ENCODE peak calls at places on chromosomes 11 and 22, in nine cellular contexts. One of them, this sample, is unnamed.
A peak's percentile ranks its signal among the peaks of the same experiment; 100 is the strongest.

GRCh38 chr22:27213291-27213690 is 555.9 kb downstream of the MIAT start:
- DNase-seq in stimulated activated CD4-positive, alpha-beta T cell treated with anti-CD3 and anti-CD28 coated beads, Interleukin-1b, Interleukin-23, amount 100 ng/mL, for 48 hours: no peak
- DNase-seq in PC-3: no peak
- DNase-seq in cardiac fibroblast: no peak
- DNase-seq in C1 segment of cervical spinal cord: no peak
- DNase-seq in DMS53: no peak
- DNase-seq in M059J: peak; percentile 77
- DNase-seq in ovary: no peak
- DNase-seq in LHCN-M2: no peak
- DNase-seq in this sample: peak; percentile 33

GRCh38 chr11:33930317-33931021 is 38.6 kb upstream of the LMO2 start:
- DNase-seq in stimulated activated CD4-positive, alpha-beta T cell treated with anti-CD3 and anti-CD28 coated beads, Interleukin-1b, Interleukin-23, amount 100 ng/mL, for 48 hours: no peak
- DNase-seq in PC-3: no peak
- DNase-seq in cardiac fibroblast: peak; percentile 87
- DNase-seq in C1 segment of cervical spinal cord: no peak
- DNase-seq in DMS53: no peak
- DNase-seq in M059J: peak; percentile 20
- DNase-seq in ovary: no peak
- DNase-seq in LHCN-M2: no peak
- DNase-seq in this sample: no peak

GRCh38 chr22:21698430-21699329 is 32.9 kb downstream of the PPIL2 start:
- DNase-seq in stimulated activated CD4-positive, alpha-beta T cell treated with anti-CD3 and anti-CD28 coated beads, Interleukin-1b, Interleukin-23, amount 100 ng/mL, for 48 hours: no peak
- DNase-seq in PC-3: no peak
- DNase-seq in cardiac fibroblast: peak; percentile 40
- DNase-seq in C1 segment of cervical spinal cord: no peak
- DNase-seq in DMS53: no peak
- DNase-seq in M059J: peak; percentile 3
- DNase-seq in ovary: no peak
- DNase-seq in LHCN-M2: no peak
- DNase-seq in this sample: no peak

GRCh38 chr11:29119691-29120328 is 897.0 kb downstream of the KCNA4 start:
- DNase-seq in stimulated activated CD4-positive, alpha-beta T cell treated with anti-CD3 and anti-CD28 coated beads, Interleukin-1b, Interleukin-23, amount 100 ng/mL, for 48 hours: no peak
- DNase-seq in PC-3: peak; percentile 63
- DNase-seq in cardiac fibroblast: peak; percentile 73
- DNase-seq in C1 segment of cervical spinal cord: no peak
- DNase-seq in DMS53: peak; percentile 60
- DNase-seq in M059J: peak; percentile 97
- DNase-seq in ovary: no peak
- DNase-seq in LHCN-M2: peak; percentile 92
- DNase-seq in this sample: no peak

GRCh38 chr11:69718147-69718546 is 14.3 kb upstream of the FGF19 start:
- DNase-seq in stimulated activated CD4-positive, alpha-beta T cell treated with anti-CD3 and anti-CD28 coated beads, Interleukin-1b, Interleukin-23, amount 100 ng/mL, for 48 hours: peak; percentile 16
- DNase-seq in PC-3: peak; percentile 77
- DNase-seq in cardiac fibroblast: peak; percentile 20
- DNase-seq in C1 segment of cervical spinal cord: no peak
- DNase-seq in DMS53: peak; percentile 43
- DNase-seq in M059J: no peak
- DNase-seq in ovary: no peak
- DNase-seq in LHCN-M2: peak; percentile 10
- DNase-seq in this sample: peak; percentile 86

GRCh38 chr22:44809456-44809855 is 57.1 kb downstream of the ARHGAP8 start:
- DNase-seq in stimulated activated CD4-positive, alpha-beta T cell treated with anti-CD3 and anti-CD28 coated beads, Interleukin-1b, Interleukin-23, amount 100 ng/mL, for 48 hours: no peak
- DNase-seq in PC-3: no peak
- DNase-seq in cardiac fibroblast: no peak
- DNase-seq in C1 segment of cervical spinal cord: no peak
- DNase-seq in DMS53: no peak
- DNase-seq in M059J: no peak
- DNase-seq in ovary: no peak
- DNase-seq in LHCN-M2: no peak
- DNase-seq in this sample: no peak

GRCh38 chr22:18012528-18012927 is 11.8 kb downstream of the MICAL3 start:
- DNase-seq in stimulated activated CD4-positive, alpha-beta T cell treated with anti-CD3 and anti-CD28 coated beads, Interleukin-1b, Interleukin-23, amount 100 ng/mL, for 48 hours: no peak
- DNase-seq in PC-3: peak; percentile 81
- DNase-seq in cardiac fibroblast: no peak
- DNase-seq in C1 segment of cervical spinal cord: no peak
- DNase-seq in DMS53: no peak
- DNase-seq in M059J: peak; percentile 73
- DNase-seq in ovary: no peak
- DNase-seq in LHCN-M2: peak; percentile 26
- DNase-seq in this sample: peak; percentile 78

GRCh38 chr11:58625826-58626460 is 3.5 kb downstream of the CNTF start:
- DNase-seq in stimulated activated CD4-positive, alpha-beta T cell treated with anti-CD3 and anti-CD28 coated beads, Interleukin-1b, Interleukin-23, amount 100 ng/mL, for 48 hours: no peak
- DNase-seq in PC-3: peak; percentile 31
- DNase-seq in cardiac fibroblast: peak; percentile 15
- DNase-seq in C1 segment of cervical spinal cord: no peak
- DNase-seq in DMS53: no peak
- DNase-seq in M059J: peak; percentile 16
- DNase-seq in ovary: no peak
- DNase-seq in LHCN-M2: peak; percentile 75
- DNase-seq in this sample: no peak

GRCh38 chr22:19822301-19823117 is 32.2 kb downstream of the GNB1L start:
- DNase-seq in stimulated activated CD4-positive, alpha-beta T cell treated with anti-CD3 and anti-CD28 coated beads, Interleukin-1b, Interleukin-23, amount 100 ng/mL, for 48 hours: no peak
- DNase-seq in PC-3: no peak
- DNase-seq in cardiac fibroblast: no peak
- DNase-seq in C1 segment of cervical spinal cord: no peak
- DNase-seq in DMS53: no peak
- DNase-seq in M059J: no peak
- DNase-seq in ovary: peak; percentile 12
- DNase-seq in LHCN-M2: no peak
- DNase-seq in this sample: no peak

GRCh38 chr11:6737872-6738466 is 33.8 kb downstream of the OR2AG2 start:
- DNase-seq in stimulated activated CD4-positive, alpha-beta T cell treated with anti-CD3 and anti-CD28 coated beads, Interleukin-1b, Interleukin-23, amount 100 ng/mL, for 48 hours: peak; percentile 60
- DNase-seq in PC-3: peak; percentile 74
- DNase-seq in cardiac fibroblast: peak; percentile 54
- DNase-seq in C1 segment of cervical spinal cord: no peak
- DNase-seq in DMS53: peak; percentile 80
- DNase-seq in M059J: peak; percentile 57
- DNase-seq in ovary: no peak
- DNase-seq in LHCN-M2: peak; percentile 35
- DNase-seq in this sample: no peak

GRCh38 chr11:78313898-78314297 is 103.7 kb downstream of the GAB2 start:
- DNase-seq in stimulated activated CD4-positive, alpha-beta T cell treated with anti-CD3 and anti-CD28 coated beads, Interleukin-1b, Interleukin-23, amount 100 ng/mL, for 48 hours: no peak
- DNase-seq in PC-3: no peak
- DNase-seq in cardiac fibroblast: no peak
- DNase-seq in C1 segment of cervical spinal cord: no peak
- DNase-seq in DMS53: no peak
- DNase-seq in M059J: peak; percentile 38
- DNase-seq in ovary: no peak
- DNase-seq in LHCN-M2: peak; percentile 30
- DNase-seq in this sample: no peak

GRCh38 chr11:8985462-8985861 is 18.3 kb downstream of the NRIP3 start:
- DNase-seq in stimulated activated CD4-positive, alpha-beta T cell treated with anti-CD3 and anti-CD28 coated beads, Interleukin-1b, Interleukin-23, amount 100 ng/mL, for 48 hours: no peak
- DNase-seq in PC-3: no peak
- DNase-seq in cardiac fibroblast: no peak
- DNase-seq in C1 segment of cervical spinal cord: no peak
- DNase-seq in DMS53: no peak
- DNase-seq in M059J: no peak
- DNase-seq in ovary: no peak
- DNase-seq in LHCN-M2: no peak
- DNase-seq in this sample: no peak

GRCh38 chr11:119323532-119324033 is 6.7 kb upstream of the MCAM start:
- DNase-seq in stimulated activated CD4-positive, alpha-beta T cell treated with anti-CD3 and anti-CD28 coated beads, Interleukin-1b, Interleukin-23, amount 100 ng/mL, for 48 hours: peak; percentile 79
- DNase-seq in PC-3: peak; percentile 86
- DNase-seq in cardiac fibroblast: peak; percentile 77
- DNase-seq in C1 segment of cervical spinal cord: peak; percentile 23
- DNase-seq in DMS53: peak; percentile 81
- DNase-seq in M059J: peak; percentile 72
- DNase-seq in ovary: peak; percentile 75
- DNase-seq in LHCN-M2: peak; percentile 61
- DNase-seq in this sample: peak; percentile 88

GRCh38 chr11:103016031-103016430 is 60.5 kb upstream of the MMP13 start:
- DNase-seq in stimulated activated CD4-positive, alpha-beta T cell treated with anti-CD3 and anti-CD28 coated beads, Interleukin-1b, Interleukin-23, amount 100 ng/mL, for 48 hours: no peak
- DNase-seq in PC-3: no peak
- DNase-seq in cardiac fibroblast: no peak
- DNase-seq in C1 segment of cervical spinal cord: no peak
- DNase-seq in DMS53: no peak
- DNase-seq in M059J: no peak
- DNase-seq in ovary: no peak
- DNase-seq in LHCN-M2: no peak
- DNase-seq in this sample: no peak

GRCh38 chr22:45945621-45946020 is 31.3 kb downstream of the WNT7B start:
- DNase-seq in stimulated activated CD4-positive, alpha-beta T cell treated with anti-CD3 and anti-CD28 coated beads, Interleukin-1b, Interleukin-23, amount 100 ng/mL, for 48 hours: no peak
- DNase-seq in PC-3: no peak
- DNase-seq in cardiac fibroblast: no peak
- DNase-seq in C1 segment of cervical spinal cord: no peak
- DNase-seq in DMS53: no peak
- DNase-seq in M059J: no peak
- DNase-seq in ovary: no peak
- DNase-seq in LHCN-M2: no peak
- DNase-seq in this sample: no peak

GRCh38 chr11:198236-198806 is 5.4 kb downstream of the SCGB1C1 start:
- DNase-seq in stimulated activated CD4-positive, alpha-beta T cell treated with anti-CD3 and anti-CD28 coated beads, Interleukin-1b, Interleukin-23, amount 100 ng/mL, for 48 hours: no peak
- DNase-seq in PC-3: no peak
- DNase-seq in cardiac fibroblast: no peak
- DNase-seq in C1 segment of cervical spinal cord: no peak
- DNase-seq in DMS53: no peak
- DNase-seq in M059J: no peak
- DNase-seq in ovary: peak; percentile 20
- DNase-seq in LHCN-M2: no peak
- DNase-seq in this sample: peak; percentile 50

GRCh38 chr11:100663583-100663982 is 23.5 kb upstream of the ARHGAP42 start:
- DNase-seq in stimulated activated CD4-positive, alpha-beta T cell treated with anti-CD3 and anti-CD28 coated beads, Interleukin-1b, Interleukin-23, amount 100 ng/mL, for 48 hours: no peak
- DNase-seq in PC-3: no peak
- DNase-seq in cardiac fibroblast: no peak
- DNase-seq in C1 segment of cervical spinal cord: no peak
- DNase-seq in DMS53: no peak
- DNase-seq in M059J: no peak
- DNase-seq in ovary: no peak
- DNase-seq in LHCN-M2: no peak
- DNase-seq in this sample: no peak

GRCh38 chr11:75355051-75355450 is 3.6 kb upstream of the ARRB1 start:
- DNase-seq in stimulated activated CD4-positive, alpha-beta T cell treated with anti-CD3 and anti-CD28 coated beads, Interleukin-1b, Interleukin-23, amount 100 ng/mL, for 48 hours: no peak
- DNase-seq in PC-3: peak; percentile 24
- DNase-seq in cardiac fibroblast: no peak
- DNase-seq in C1 segment of cervical spinal cord: no peak
- DNase-seq in DMS53: no peak
- DNase-seq in M059J: no peak
- DNase-seq in ovary: no peak
- DNase-seq in LHCN-M2: no peak
- DNase-seq in this sample: peak; percentile 45

GRCh38 chr11:105449100-105449734 is 160.7 kb upstream of the GRIA4 start:
- DNase-seq in stimulated activated CD4-positive, alpha-beta T cell treated with anti-CD3 and anti-CD28 coated beads, Interleukin-1b, Interleukin-23, amount 100 ng/mL, for 48 hours: no peak
- DNase-seq in PC-3: no peak
- DNase-seq in cardiac fibroblast: no peak
- DNase-seq in C1 segment of cervical spinal cord: no peak
- DNase-seq in DMS53: peak; percentile 7
- DNase-seq in M059J: no peak
- DNase-seq in ovary: no peak
- DNase-seq in LHCN-M2: no peak
- DNase-seq in this sample: no peak

GRCh38 chr11:17782938-17783337 is 48.4 kb downstream of the KCNC1 start:
- DNase-seq in stimulated activated CD4-positive, alpha-beta T cell treated with anti-CD3 and anti-CD28 coated beads, Interleukin-1b, Interleukin-23, amount 100 ng/mL, for 48 hours: no peak
- DNase-seq in PC-3: no peak
- DNase-seq in cardiac fibroblast: no peak
- DNase-seq in C1 segment of cervical spinal cord: no peak
- DNase-seq in DMS53: no peak
- DNase-seq in M059J: no peak
- DNase-seq in ovary: no peak
- DNase-seq in LHCN-M2: no peak
- DNase-seq in this sample: no peak

GRCh38 chr11:65211293-65212105 is 29.8 kb downstream of the CAPN1 start:
- DNase-seq in stimulated activated CD4-positive, alpha-beta T cell treated with anti-CD3 and anti-CD28 coated beads, Interleukin-1b, Interleukin-23, amount 100 ng/mL, for 48 hours: no peak
- DNase-seq in PC-3: no peak
- DNase-seq in cardiac fibroblast: no peak
- DNase-seq in C1 segment of cervical spinal cord: no peak
- DNase-seq in DMS53: no peak
- DNase-seq in M059J: no peak
- DNase-seq in ovary: no peak
- DNase-seq in LHCN-M2: no peak
- DNase-seq in this sample: no peak

GRCh38 chr11:60910711-60911366 is 3.1 kb upstream of the TMEM109 start:
- DNase-seq in stimulated activated CD4-positive, alpha-beta T cell treated with anti-CD3 and anti-CD28 coated beads, Interleukin-1b, Interleukin-23, amount 100 ng/mL, for 48 hours: no peak
- DNase-seq in PC-3: no peak
- DNase-seq in cardiac fibroblast: no peak
- DNase-seq in C1 segment of cervical spinal cord: no peak
- DNase-seq in DMS53: no peak
- DNase-seq in M059J: no peak
- DNase-seq in ovary: no peak
- DNase-seq in LHCN-M2: no peak
- DNase-seq in this sample: no peak

GRCh38 chr11:102522332-102523207 is 8.0 kb downstream of the MMP7 start:
- DNase-seq in stimulated activated CD4-positive, alpha-beta T cell treated with anti-CD3 and anti-CD28 coated beads, Interleukin-1b, Interleukin-23, amount 100 ng/mL, for 48 hours: no peak
- DNase-seq in PC-3: no peak
- DNase-seq in cardiac fibroblast: no peak
- DNase-seq in C1 segment of cervical spinal cord: no peak
- DNase-seq in DMS53: no peak
- DNase-seq in M059J: no peak
- DNase-seq in ovary: no peak
- DNase-seq in LHCN-M2: no peak
- DNase-seq in this sample: no peak

GRCh38 chr22:46148336-46148735 is 2.0 kb upstream of the PPARA start:
- DNase-seq in stimulated activated CD4-positive, alpha-beta T cell treated with anti-CD3 and anti-CD28 coated beads, Interleukin-1b, Interleukin-23, amount 100 ng/mL, for 48 hours: no peak
- DNase-seq in PC-3: no peak
- DNase-seq in cardiac fibroblast: no peak
- DNase-seq in C1 segment of cervical spinal cord: no peak
- DNase-seq in DMS53: no peak
- DNase-seq in M059J: no peak
- DNase-seq in ovary: no peak
- DNase-seq in LHCN-M2: no peak
- DNase-seq in this sample: no peak

GRCh38 chr11:16605440-16605970 is 132.9 kb upstream of the C11orf58 start:
- DNase-seq in stimulated activated CD4-positive, alpha-beta T cell treated with anti-CD3 and anti-CD28 coated beads, Interleukin-1b, Interleukin-23, amount 100 ng/mL, for 48 hours: no peak
- DNase-seq in PC-3: no peak
- DNase-seq in cardiac fibroblast: peak; percentile 23
- DNase-seq in C1 segment of cervical spinal cord: no peak
- DNase-seq in DMS53: peak; percentile 59
- DNase-seq in M059J: no peak
- DNase-seq in ovary: peak; percentile 45
- DNase-seq in LHCN-M2: peak; percentile 2
- DNase-seq in this sample: peak; percentile 59

GRCh38 chr11:134665571-134666268 is 253.7 kb upstream of the B3GAT1 start:
- DNase-seq in stimulated activated CD4-positive, alpha-beta T cell treated with anti-CD3 and anti-CD28 coated beads, Interleukin-1b, Interleukin-23, amount 100 ng/mL, for 48 hours: no peak
- DNase-seq in PC-3: no peak
- DNase-seq in cardiac fibroblast: no peak
- DNase-seq in C1 segment of cervical spinal cord: no peak
- DNase-seq in DMS53: no peak
- DNase-seq in M059J: no peak
- DNase-seq in ovary: no peak
- DNase-seq in LHCN-M2: no peak
- DNase-seq in this sample: peak; percentile 48

GRCh38 chr11:35073691-35074382 is 65.1 kb upstream of the CD44 start:
- DNase-seq in stimulated activated CD4-positive, alpha-beta T cell treated with anti-CD3 and anti-CD28 coated beads, Interleukin-1b, Interleukin-23, amount 100 ng/mL, for 48 hours: no peak
- DNase-seq in PC-3: no peak
- DNase-seq in cardiac fibroblast: no peak
- DNase-seq in C1 segment of cervical spinal cord: no peak
- DNase-seq in DMS53: no peak
- DNase-seq in M059J: peak; percentile 34
- DNase-seq in ovary: no peak
- DNase-seq in LHCN-M2: peak; percentile 29
- DNase-seq in this sample: no peak

GRCh38 chr11:47412152-47412746 is 3.9 kb downstream of the SLC39A13 start:
- DNase-seq in stimulated activated CD4-positive, alpha-beta T cell treated with anti-CD3 and anti-CD28 coated beads, Interleukin-1b, Interleukin-23, amount 100 ng/mL, for 48 hours: peak; percentile 56
- DNase-seq in PC-3: peak; percentile 51
- DNase-seq in cardiac fibroblast: peak; percentile 53
- DNase-seq in C1 segment of cervical spinal cord: peak; percentile 74
- DNase-seq in DMS53: peak; percentile 64
- DNase-seq in M059J: peak; percentile 38
- DNase-seq in ovary: peak; percentile 41
- DNase-seq in LHCN-M2: peak; percentile 71
- DNase-seq in this sample: peak; percentile 83